ENCODE peak calls at places on chromosomes 4 and X, in eight cellular contexts. P, L, E, M, Z, J, R and B are unnamed samples.
A peak's percentile ranks its signal among the peaks of the same experiment; 100 is the strongest.

GRCh38 chr4:124807421-124807820 is 94.9 kb upstream of the ANKRD50 start:
- DNase-seq in M (no peak), R (no peak), P (no peak), J (no peak), E (no peak), Z (no peak), L (no peak), B (no peak)

GRCh38 chr4:111398906-111399330 is 746.3 kb upstream of the FAM241A start:
- DNase-seq in P (peak; percentile 8), Z (no peak), L (no peak), J (no peak), M (peak; percentile 17), R (no peak), E (no peak), B (no peak)

GRCh38 chr4:53098681-53099121 is 236.6 kb downstream of the RASL11B start:
- DNase-seq in R (no peak), J (no peak), L (no peak), Z (no peak), E (no peak), P (no peak), M (peak; percentile 92), B (no peak)

GRCh38 chr4:182808673-182809416 is 108.3 kb downstream of the DCTD start:
- DNase-seq in E (peak; percentile 63), J (no peak), M (peak; percentile 24), Z (no peak), R (no peak), P (no peak), L (no peak), B (no peak)

GRCh38 chrX:1380672-1381233 is 11.2 kb downstream of the SLC25A6 start:
- DNase-seq in P (no peak), L (no peak), R (no peak), Z (no peak), J (peak; percentile 16), M (no peak), E (no peak), B (no peak)

GRCh38 chr4:73883306-73883705 is 14.1 kb downstream of the CXCL1 start:
- DNase-seq in Z (no peak), R (no peak), E (no peak), M (peak; percentile 79), P (no peak), J (no peak), L (no peak), B (no peak)

GRCh38 chrX:149476513-149476912 is 28.6 kb downstream of the IDS start:
- DNase-seq in L (no peak), Z (no peak), R (no peak), M (no peak), J (no peak), P (no peak), E (no peak), B (no peak)

GRCh38 chr4:101169044-101170014 is 178.0 kb downstream of the PPP3CA start:
- DNase-seq in P (peak; percentile 48), M (peak; percentile 65), Z (no peak), L (peak; percentile 84), J (peak; percentile 5), R (peak; percentile 18), E (no peak), B (peak; percentile 87)

GRCh38 chrX:74119016-74119910 is 184.7 kb upstream of the ZCCHC13 start:
- DNase-seq in R (no peak), J (no peak), P (no peak), Z (no peak), M (peak; percentile 57), E (no peak), L (peak; percentile 24), B (peak; percentile 66)

GRCh38 chr4:105234582-105234981 is 87.9 kb downstream of the TET2 start:
- DNase-seq in Z (no peak), L (no peak), P (no peak), M (no peak), R (no peak), J (no peak), E (no peak), B (no peak)

GRCh38 chr4:1290165-1290977 is 680 bp downstream of the MAEA start:
- DNase-seq in E (no peak), L (no peak), J (peak; percentile 20), Z (no peak), P (no peak), M (peak; percentile 4), R (no peak), B (peak; percentile 71)

GRCh38 chr4:127965803-127966175 is 583 bp downstream of the ABHD18 start:
- DNase-seq in R (peak; percentile 35), J (peak; percentile 49), L (peak; percentile 52), Z (peak; percentile 48), M (peak; percentile 20), P (peak; percentile 23), E (peak; percentile 44), B (peak; percentile 83)

DNA sequence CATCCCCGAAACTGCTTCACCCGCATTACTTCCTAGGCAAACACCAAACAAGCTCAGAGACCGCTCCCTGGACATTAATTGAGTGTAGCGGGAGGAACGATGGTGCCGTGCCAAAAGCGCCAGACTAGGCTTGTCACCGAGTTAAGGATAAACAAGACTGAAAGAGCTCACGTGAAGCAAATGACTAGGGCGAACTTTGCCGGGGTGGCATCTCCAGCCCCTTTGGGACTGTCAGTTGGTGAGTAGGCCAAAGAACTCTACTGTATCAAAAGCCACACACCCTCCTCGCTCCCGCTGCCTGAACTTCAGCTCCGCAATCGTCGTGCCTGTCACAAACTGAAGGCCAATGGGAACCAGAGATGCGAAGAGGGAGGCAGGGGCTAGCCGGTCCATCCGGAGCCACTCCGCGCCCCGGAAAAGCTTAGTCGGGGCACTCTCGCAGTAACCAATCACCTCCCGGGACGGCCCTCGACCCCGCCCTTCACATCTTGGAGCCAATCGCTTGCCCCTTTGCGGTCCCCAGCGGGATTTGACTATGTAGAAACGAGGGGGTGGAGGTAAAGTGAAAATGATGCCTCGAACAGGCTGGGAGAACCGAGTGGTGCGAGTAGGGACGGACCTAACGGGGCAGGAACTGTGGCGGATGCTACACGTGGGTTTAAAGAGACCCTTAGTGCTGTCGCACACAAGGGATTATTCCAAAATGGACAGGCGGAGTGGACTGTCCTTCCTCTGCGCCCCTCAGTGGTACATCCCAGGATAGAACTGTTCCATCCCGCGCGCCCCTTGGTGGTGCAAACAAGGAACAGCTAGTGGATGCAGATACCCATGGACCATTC is 37.0 kb upstream of the FAM156A start:
- DNase-seq in Z (peak; percentile 58), L (peak; percentile 89), P (peak; percentile 87), J (peak; percentile 87), E (peak; percentile 62), M (peak; percentile 94), R (peak; percentile 89), B (peak; percentile 96)
- TF ChIP-seq POLR2A in Z (peak; percentile 8), L (no peak), P (no peak), J (peak; percentile 48), E (peak; percentile 16), M (no peak), R (no peak), B (peak; percentile 73)

DNA sequence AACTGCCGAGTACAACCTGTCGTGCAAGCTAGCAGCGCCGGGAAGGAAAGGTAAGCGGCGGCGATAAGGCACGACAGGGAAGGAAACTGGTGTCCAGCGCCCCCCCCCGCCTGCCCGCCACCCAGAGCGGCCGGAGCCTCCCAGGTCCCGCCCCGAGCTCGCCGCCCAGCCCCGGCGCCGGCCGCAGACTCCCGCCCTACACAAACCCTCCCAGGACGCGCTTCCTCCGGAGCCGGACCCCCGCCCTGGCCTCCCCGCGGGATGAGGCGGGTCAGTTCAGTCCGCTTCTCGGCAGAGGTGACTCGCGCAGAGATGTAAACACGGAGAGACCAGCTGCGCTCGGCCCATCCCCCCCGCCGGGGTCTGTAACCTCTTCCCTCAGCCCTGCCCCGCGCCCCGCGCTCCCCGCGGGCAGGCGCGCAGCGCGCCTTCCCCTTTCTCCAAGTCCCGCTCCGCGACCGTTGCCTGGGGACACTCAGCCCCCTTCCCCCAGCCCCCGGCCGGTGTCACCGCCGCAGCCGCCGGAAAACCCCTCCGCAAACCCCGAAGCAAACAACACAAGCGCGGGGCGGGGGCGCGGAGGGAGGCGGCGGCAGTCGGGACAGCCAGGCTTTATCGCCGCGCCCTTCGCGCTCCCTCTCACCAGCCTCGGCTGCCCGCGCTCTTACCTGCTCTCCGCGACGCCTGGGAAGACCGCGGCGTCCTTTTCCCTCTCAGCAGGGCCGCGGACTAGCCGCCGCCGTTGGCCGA is 544 bp downstream of the ELF2 start:
- DNase-seq in R (peak; percentile 80), Z (peak; percentile 27), P (peak; percentile 77), M (peak; percentile 79), J (peak; percentile 78), E (no peak), L (peak; percentile 43), B (peak; percentile 85)
- TF ChIP-seq POLR2A in R (peak; percentile 78), Z (no peak), P (peak; percentile 79), M (no peak), J (peak; percentile 69), E (no peak), L (no peak), B (no peak)

GRCh38 chrX:154378059-154378798 is 866 bp upstream of the EMD start:
- DNase-seq in J (peak; percentile 69), P (no peak), Z (peak; percentile 77), L (no peak), R (no peak), M (peak; percentile 40), E (no peak), B (no peak)
- TF ChIP-seq POLR2A in J (peak; percentile 70), P (peak; percentile 96), Z (peak; percentile 53), L (no peak), R (peak; percentile 92), M (peak; percentile 65), E (peak; percentile 24), B (no peak)

DNA sequence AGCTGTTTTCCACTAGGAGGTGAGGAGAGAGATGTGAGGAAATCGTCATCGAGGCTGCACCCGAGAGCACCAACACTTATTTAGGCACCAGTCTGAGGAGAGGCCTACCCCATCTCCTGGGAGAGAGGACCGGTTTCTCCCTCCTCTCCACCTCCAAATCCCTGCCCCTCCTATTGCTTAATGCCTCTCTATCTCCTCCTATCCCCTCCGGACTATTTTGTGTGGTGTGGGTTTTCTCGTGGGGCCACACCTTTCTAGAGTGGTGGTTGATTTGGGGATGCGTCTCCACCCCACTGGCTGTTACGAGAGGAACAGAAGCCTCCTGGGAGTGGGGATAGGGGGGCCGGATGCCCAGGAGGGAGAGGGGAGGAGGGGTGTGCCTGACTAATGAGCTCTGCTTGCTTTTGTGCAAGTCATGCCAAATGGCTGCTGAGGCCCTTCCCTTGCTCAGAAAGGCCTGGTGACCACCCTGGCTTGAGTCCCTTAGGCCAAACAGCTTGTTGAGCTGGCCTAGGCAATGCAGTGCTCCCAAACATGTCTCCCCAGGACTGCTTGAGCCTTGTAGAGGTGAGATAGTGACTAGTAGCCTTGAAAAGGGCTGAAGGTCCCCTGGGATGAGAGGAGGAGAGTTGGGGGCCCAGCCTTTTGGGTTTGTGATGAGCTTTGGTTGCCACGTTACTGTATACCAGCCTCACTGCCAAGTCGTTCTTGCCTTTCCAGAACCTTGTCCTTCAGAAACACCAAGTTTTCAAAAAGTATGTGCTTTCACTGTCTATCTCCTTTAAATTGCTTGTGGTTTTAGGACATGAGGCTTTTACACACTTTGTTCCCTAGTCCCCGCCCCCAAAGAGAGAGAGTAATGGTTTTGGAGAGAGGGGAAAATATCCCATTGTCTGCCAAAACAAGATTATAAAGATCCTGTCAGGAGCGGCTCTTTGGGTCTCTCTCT is 1.2 kb downstream of the MSN start:
- DNase-seq in J (peak; percentile 59), M (peak; percentile 80), Z (no peak), L (peak; percentile 29), E (no peak), R (peak; percentile 24), P (peak; percentile 32), B (peak; percentile 78)
- TF ChIP-seq POLR2A in J (peak; percentile 66), M (peak; percentile 77), Z (peak; percentile 46), L (no peak), E (peak; percentile 33), R (no peak), P (no peak), B (no peak)